ENCODE peak calls at places on chromosomes 4 and X, in five cellular contexts. L is HCT116; B is GM23248; A is effector memory CD4-positive, alpha-beta T cell; H is aorta. S is an unnamed sample.

GRCh38 chrX:132968282-132968681 is 9.9 kb upstream of the HS6ST2 start:
- DNase-seq in L (no peak), B (no peak), A (no peak), H (no peak), S (no peak)

GRCh38 chr4:144582105-144582850 is 63.7 kb upstream of the HHIP start:
- DNase-seq in L (no peak), B (peak), A (no peak), H (no peak), S (no peak)

GRCh38 chr4:185535818-185536729 is 767 bp upstream of the PDLIM3 start:
- DNase-seq in L (no peak), B (peak), A (no peak), H (peak), S (no peak)

GRCh38 chr4:110498420-110498819 is 22.5 kb downstream of the ENPEP start:
- DNase-seq in L (no peak), B (no peak), A (no peak), H (no peak), S (no peak)

GRCh38 chrX:29461039-29461438 is 754.3 kb upstream of the MAGEB2 start:
- DNase-seq in L (no peak), B (peak), A (no peak), H (no peak), S (no peak)

GRCh38 chr4:54971474-54971950 is 153.9 kb downstream of the KDR start:
- DNase-seq in L (peak), B (peak), A (no peak), H (no peak), S (no peak)

GRCh38 chr4:144355809-144356757 is 215.6 kb upstream of the GYPA start:
- DNase-seq in L (peak), B (peak), A (no peak), H (no peak), S (peak)

GRCh38 chr4:88280228-88280795 is 4.0 kb downstream of the PPM1K start:
- DNase-seq in L (no peak), B (no peak), A (no peak), H (no peak), S (no peak)

GRCh38 chr4:123559955-123560669 is 163.5 kb downstream of the SPRY1 start:
- DNase-seq in L (no peak), B (peak), A (no peak), H (no peak), S (no peak)

GRCh38 chrX:1481636-1482529 is 29.2 kb upstream of the ASMTL start:
- DNase-seq in L (peak), B (peak), A (peak), H (peak), S (peak)

GRCh38 chr4:152065545-152065944 is 304.7 kb upstream of the GATB start:
- DNase-seq in L (no peak), B (no peak), A (no peak), H (no peak), S (no peak)

GRCh38 chrX:50081282-50081955 is 119.4 kb downstream of the AKAP4 start:
- DNase-seq in L (no peak), B (peak), A (no peak), H (no peak), S (peak)

GRCh38 chr4:162685401-162685800 is 481.3 kb downstream of the NAF1 start:
- DNase-seq in L (no peak), B (no peak), A (no peak), H (no peak), S (no peak)

GRCh38 chrX:152601848-152602616 is 35.7 kb upstream of the GABRQ start:
- DNase-seq in L (peak), B (peak), A (no peak), H (no peak), S (peak)

GRCh38 chrX:123171781-123172180 is 12.3 kb upstream of the GRIA3 start:
- DNase-seq in L (no peak), B (peak), A (no peak), H (no peak), S (no peak)

DNA sequence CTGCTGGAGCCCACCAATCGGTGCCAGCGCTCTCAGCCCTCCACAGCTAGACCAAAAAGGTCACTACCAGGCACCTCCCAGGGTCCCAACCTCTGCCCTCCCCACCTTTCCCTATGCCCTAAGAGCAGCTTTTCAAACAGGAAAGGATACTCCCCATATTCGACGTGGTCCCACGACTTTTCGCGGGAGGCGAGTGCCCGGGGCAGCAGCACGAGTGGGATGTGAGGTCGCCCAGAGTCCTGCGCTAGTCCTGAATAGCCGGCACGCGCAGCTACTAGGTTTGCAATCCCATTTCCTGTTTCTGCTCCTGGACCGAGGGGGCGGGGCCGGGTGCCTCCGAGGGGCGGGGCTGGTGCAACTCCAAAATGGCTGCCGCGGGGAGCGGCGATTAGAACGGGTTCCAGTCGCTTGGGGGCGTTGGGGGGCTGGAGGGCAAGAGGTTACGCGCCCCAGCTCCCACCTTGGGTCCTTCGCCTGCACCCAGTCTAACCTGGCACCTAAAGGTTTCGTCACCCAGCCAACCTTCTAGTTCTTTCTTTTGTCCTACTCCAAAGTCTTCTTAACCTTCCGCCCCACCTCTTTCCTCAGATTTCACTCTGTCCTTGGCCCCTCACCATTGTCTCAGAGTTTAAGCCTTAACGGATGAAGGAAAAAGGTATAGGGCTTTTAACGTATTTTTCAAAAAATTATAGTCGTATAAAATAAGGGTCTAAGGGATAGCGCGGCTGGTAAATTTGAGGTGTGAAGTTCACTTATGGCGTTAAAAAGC is 85.0 kb upstream of the TENT5D start:
- DNase-seq in L (no peak), B (peak), A (no peak), H (peak), S (no peak)
- H3K27ac ChIP-seq in L (no peak), B (no peak), A (no peak), H (no peak), S (no peak)

DNA sequence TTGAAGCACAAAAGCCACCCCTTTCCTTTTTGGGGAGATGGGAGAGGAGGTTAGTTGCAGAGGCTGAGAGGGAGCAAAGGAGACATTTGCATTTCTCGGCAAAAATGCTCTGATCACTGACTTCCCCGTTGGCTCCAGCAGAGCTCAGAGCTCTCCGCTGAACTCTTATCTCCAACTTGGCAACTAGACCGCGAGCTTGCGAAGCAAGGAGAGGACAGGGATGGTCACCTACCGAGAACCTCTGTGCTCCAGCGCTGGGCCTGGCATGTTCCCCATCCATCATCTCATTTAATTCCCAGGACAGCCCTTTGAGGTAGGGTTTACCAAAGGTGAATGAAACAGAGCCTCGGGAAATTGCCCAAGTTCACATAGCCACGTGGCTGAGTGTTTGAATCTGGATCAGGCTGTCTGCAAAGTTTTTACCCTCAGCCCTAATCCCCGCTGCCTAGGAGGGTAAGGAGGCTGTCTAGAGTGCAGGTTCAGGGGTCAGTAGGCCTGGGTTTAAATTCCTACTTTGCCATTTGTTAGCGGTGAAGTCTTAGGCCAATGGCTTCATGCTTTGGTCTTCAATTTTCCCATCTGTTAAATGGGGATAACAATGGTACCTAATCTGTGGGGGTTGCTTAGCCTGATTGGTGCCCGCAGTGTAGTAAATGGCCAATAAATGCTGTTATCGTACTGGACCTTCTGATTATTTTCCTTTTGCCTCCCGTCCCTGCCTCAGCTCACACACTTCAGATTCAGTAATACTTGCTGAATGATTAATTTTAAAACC is 3.8 kb upstream of the CITED1 start:
- DNase-seq in L (no peak), B (no peak), A (no peak), H (no peak), S (peak)
- H3K4me3 ChIP-seq in L (peak), B (peak), A (no peak), H (no peak), S (peak)

GRCh38 chrX:107741318-107741813 is 34.2 kb downstream of the TSC22D3 start:
- DNase-seq in L (no peak), B (peak), A (no peak), H (no peak), S (no peak)
- H3K27ac ChIP-seq in L (no peak), B (no peak), A (peak), H (no peak), S (no peak)

GRCh38 chr4:1682860-1683259 is 1.3 kb downstream of the FAM53A start:
- DNase-seq in L (no peak), B (no peak), A (no peak), H (peak), S (no peak)
- H3K4me3 ChIP-seq in L (no peak), B (peak), A (no peak), H (no peak), S (no peak)

DNA sequence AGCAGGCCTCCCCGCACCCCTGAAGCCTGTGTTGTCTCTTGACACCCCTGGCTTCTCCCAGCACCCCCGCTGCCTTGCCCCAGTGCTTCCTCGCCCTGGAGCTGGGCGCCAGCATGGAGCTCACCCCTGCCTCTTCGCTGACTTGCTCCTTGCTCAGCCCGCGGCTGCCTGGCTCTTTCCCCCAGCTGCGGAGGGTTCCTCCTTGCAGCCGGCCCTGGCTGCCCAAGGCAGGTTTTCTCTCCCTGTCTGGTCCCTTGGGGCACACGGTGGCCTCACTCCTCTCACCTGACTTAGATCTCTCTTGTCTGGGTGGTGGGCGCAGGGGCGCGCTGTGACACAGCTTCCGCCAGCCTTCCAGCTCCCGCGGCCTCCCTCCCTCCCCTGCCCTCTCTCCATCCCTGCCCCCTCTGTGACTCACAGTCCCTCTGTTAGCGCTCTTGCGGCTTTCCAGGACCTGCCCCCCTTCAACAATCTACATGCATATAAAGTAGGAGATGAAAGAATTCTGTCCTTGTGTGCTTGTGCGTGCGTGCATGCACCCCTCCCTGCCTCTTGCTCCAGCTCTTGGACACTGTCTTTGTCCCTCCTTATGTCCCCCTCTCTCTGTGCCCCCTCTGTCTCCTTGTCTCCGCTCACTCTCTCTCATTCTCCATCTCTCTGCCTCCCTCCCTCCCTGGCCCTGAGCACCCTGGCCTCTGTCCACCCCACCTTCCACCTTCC is 2.2 kb downstream of the PLXNB3 start:
- DNase-seq in L (no peak), B (peak), A (no peak), H (peak), S (peak)
- H3K27ac ChIP-seq in L (no peak), B (peak), A (no peak), H (no peak), S (no peak)

GRCh38 chr4:114599231-114600065 is 841 bp downstream of the UGT8 start:
- DNase-seq in L (peak), B (peak), A (no peak), H (peak), S (peak)
- H3K4me3 ChIP-seq in L (peak), B (peak), A (peak), H (peak), S (peak)

GRCh38 chrX:96721398-96721797 is 36.8 kb downstream of the DIAPH2 start:
- DNase-seq in L (no peak), B (no peak), A (no peak), H (no peak), S (no peak)
- H3K27ac ChIP-seq in L (no peak), B (no peak), A (no peak), H (no peak), S (no peak)